ENCODE peak calls at places on chromosome 3, in ten cellular contexts. G is breast epithelium; M is cardiac muscle cell; E is CD4-positive, alpha-beta memory T cell; W is upper lobe of right lung; I is stomach; N is ovary; Z is body of pancreas; P is adrenal gland; C is OCI-LY7. Q is an unnamed sample. For H3K36me3, the result is how much of the 10 kb centered on the place peaks cover.

GRCh38 chr3:71972031-71972430 is 187.1 kb upstream of the PROK2 start:
- DNase-seq in Z (no peak), I (no peak), M (no peak), C (peak), E (no peak), N (no peak), W (no peak), P (no peak), G (no peak), Q (no peak)

GRCh38 chr3:128483657-128484403 is 9.2 kb downstream of the GATA2 start:
- DNase-seq in E (no peak), Z (no peak), M (no peak), N (no peak), W (no peak), C (no peak), P (no peak), I (no peak), G (no peak), Q (peak)

GRCh38 chr3:40317061-40317676 is 7.7 kb downstream of the EIF1B start:
- DNase-seq in C (peak), W (no peak), G (no peak), P (peak), M (peak), I (no peak), E (peak), Z (peak), N (no peak), Q (no peak)

GRCh38 chr3:177124882-177125281 is 72.4 kb downstream of the TBL1XR1 start:
- DNase-seq in N (no peak), M (no peak), P (no peak), E (no peak), C (no peak), I (no peak), W (no peak), G (no peak), Z (no peak), Q (no peak)

GRCh38 chr3:67790043-67790442 is 135.6 kb upstream of the SUCLG2 start:
- DNase-seq in E (peak), C (peak), M (peak), I (peak), W (no peak), G (no peak), Z (peak), P (peak), N (no peak), Q (no peak)

GRCh38 chr3:43754316-43754715 is 63.6 kb downstream of the ABHD5 start:
- DNase-seq in P (no peak), E (no peak), C (no peak), N (no peak), I (no peak), G (no peak), Z (no peak), M (no peak), W (no peak), Q (no peak)

GRCh38 chr3:160400048-160400630 is 689 bp downstream of the SMC4 start:
- DNase-seq in W (peak), N (peak), G (no peak), Z (peak), I (peak), M (peak), E (peak), P (peak), C (peak), Q (peak)

GRCh38 chr3:65028024-65028423 is 340.2 kb upstream of the ADAMTS9 start:
- DNase-seq in I (no peak), C (no peak), W (no peak), Z (no peak), G (no peak), E (no peak), M (no peak), P (no peak), N (no peak), Q (no peak)

GRCh38 chr3:194183271-194183670 is 47.3 kb downstream of the HES1 start:
- DNase-seq in W (no peak), N (no peak), C (no peak), I (no peak), M (no peak), G (no peak), P (no peak), Z (no peak), E (no peak), Q (no peak)

GRCh38 chr3:22372292-22372949 is 621.4 kb upstream of the ZNF385D start:
- DNase-seq in C (no peak), G (peak), P (no peak), Z (no peak), M (peak), N (no peak), W (peak), E (no peak), I (no peak), Q (no peak)

GRCh38 chr3:171101982-171102610 is 75.6 kb upstream of the SLC2A2 start:
- DNase-seq in P (no peak), G (no peak), W (no peak), C (no peak), M (no peak), N (no peak), E (no peak), I (no peak), Z (no peak), Q (no peak)

GRCh38 chr3:64852738-64853137 is 164.9 kb upstream of the ADAMTS9 start:
- DNase-seq in I (no peak), W (no peak), C (no peak), E (no peak), N (no peak), Z (no peak), P (no peak), M (no peak), G (no peak), Q (no peak)

GRCh38 chr3:37372669-37373068 is 198.3 kb upstream of the LRRFIP2 start:
- DNase-seq in C (no peak), N (no peak), Z (no peak), G (no peak), W (no peak), M (no peak), E (no peak), I (no peak), P (no peak), Q (no peak)

GRCh38 chr3:129558772-129559564 is 16.0 kb downstream of the H1-8 start:
- DNase-seq in P (peak), I (no peak), N (no peak), C (peak), Z (no peak), W (no peak), E (no peak), G (no peak), M (no peak), Q (no peak)

GRCh38 chr3:59797533-59797932 is 747.7 kb upstream of the CFAP20DC start:
- DNase-seq in P (no peak), Z (no peak), I (no peak), W (no peak), E (no peak), G (no peak), M (no peak), N (no peak), C (no peak), Q (no peak)

GRCh38 chr3:44323341-44323955 is 15.1 kb upstream of the TCAIM start:
- DNase-seq in Z (peak), G (no peak), W (no peak), E (no peak), I (peak), C (peak), M (peak), P (peak), N (peak), Q (peak)

GRCh38 chr3:81451140-81451539 is 310.3 kb downstream of the GBE1 start:
- DNase-seq in N (no peak), C (no peak), I (no peak), Z (no peak), G (no peak), E (no peak), P (no peak), W (no peak), M (no peak), Q (no peak)

GRCh38 chr3:23256741-23257435 is 53.8 kb downstream of the UBE2E2 start:
- DNase-seq in Z (no peak), G (no peak), N (no peak), M (no peak), I (no peak), P (peak), E (no peak), C (no peak), W (no peak), Q (no peak)

GRCh38 chr3:143763568-143764162 is 84.6 kb downstream of the SLC9A9 start:
- DNase-seq in E (no peak), Z (no peak), C (no peak), W (no peak), I (no peak), M (no peak), N (no peak), G (no peak), P (no peak), Q (no peak)

GRCh38 chr3:126537730-126538281 is 13.9 kb downstream of the CHST13 start:
- DNase-seq in E (no peak), N (peak), P (peak), C (no peak), W (peak), I (no peak), M (no peak), G (no peak), Z (no peak), Q (no peak)

GRCh38 chr3:50419595-50419994 is 60.3 kb upstream of the TMEM115 start:
- DNase-seq in N (no peak), W (no peak), G (no peak), C (no peak), I (no peak), P (no peak), E (no peak), M (no peak), Z (no peak), Q (no peak)

GRCh38 chr3:125374501-125374995 is 577 bp downstream of the ZNF148 start:
- DNase-seq in N (no peak), I (peak), Z (peak), E (peak), G (no peak), M (peak), C (peak), P (peak), W (peak), Q (no peak)

GRCh38 chr3:71118406-71118805 is 465.1 kb downstream of the FOXP1 start:
- DNase-seq in C (no peak), Z (no peak), E (no peak), G (no peak), P (no peak), W (no peak), I (no peak), N (no peak), M (no peak), Q (no peak)

GRCh38 chr3:43094381-43094780 is 11.5 kb downstream of the POMGNT2 start:
- DNase-seq in W (no peak), C (no peak), P (no peak), G (no peak), E (no peak), I (no peak), N (no peak), M (no peak), Z (no peak), Q (no peak)

GRCh38 chr3:150080058-150080730 is 109.5 kb upstream of the PFN2 start:
- DNase-seq in I (no peak), C (no peak), W (no peak), Z (no peak), E (no peak), G (no peak), N (no peak), M (no peak), P (no peak), Q (no peak)

GRCh38 chr3:14057701-14058100 is 67.0 kb downstream of the CHCHD4 start:
- DNase-seq in P (no peak), I (no peak), G (no peak), N (no peak), E (no peak), M (no peak), Z (no peak), W (no peak), C (no peak), Q (no peak)

GRCh38 chr3:190585771-190586630 is 72.1 kb downstream of the IL1RAP start:
- DNase-seq in E (no peak), G (no peak), N (no peak), I (no peak), M (no peak), Z (no peak), C (no peak), W (no peak), P (peak), Q (no peak)

GRCh38 chr3:58084166-58084565 is 75.9 kb downstream of the FLNB start:
- DNase-seq in G (no peak), Z (no peak), I (no peak), C (no peak), E (no peak), M (no peak), N (no peak), P (no peak), W (no peak), Q (no peak)

GRCh38 chr3:166498439-166498838 is 661.2 kb upstream of the BCHE start:
- DNase-seq in G (no peak), N (no peak), W (no peak), M (no peak), Z (no peak), I (no peak), C (no peak), P (no peak), E (no peak), Q (no peak)

GRCh38 chr3:13544293-13544831 is 4.6 kb upstream of the FBLN2 start:
- DNase-seq in Z (no peak), W (no peak), M (no peak), C (no peak), E (peak), G (no peak), N (no peak), P (no peak), I (no peak), Q (no peak)

GRCh38 chr3:56747150-56747549 is 54.6 kb downstream of the ARHGEF3 start:
- DNase-seq in P (no peak), W (no peak), G (no peak), E (no peak), N (no peak), I (no peak), Z (no peak), C (no peak), M (no peak), Q (no peak)

GRCh38 chr3:56748663-56749231 is 53.0 kb downstream of the ARHGEF3 start:
- DNase-seq in E (no peak), P (no peak), Z (peak), I (no peak), N (no peak), M (no peak), C (no peak), G (no peak), W (no peak), Q (peak)

DNA sequence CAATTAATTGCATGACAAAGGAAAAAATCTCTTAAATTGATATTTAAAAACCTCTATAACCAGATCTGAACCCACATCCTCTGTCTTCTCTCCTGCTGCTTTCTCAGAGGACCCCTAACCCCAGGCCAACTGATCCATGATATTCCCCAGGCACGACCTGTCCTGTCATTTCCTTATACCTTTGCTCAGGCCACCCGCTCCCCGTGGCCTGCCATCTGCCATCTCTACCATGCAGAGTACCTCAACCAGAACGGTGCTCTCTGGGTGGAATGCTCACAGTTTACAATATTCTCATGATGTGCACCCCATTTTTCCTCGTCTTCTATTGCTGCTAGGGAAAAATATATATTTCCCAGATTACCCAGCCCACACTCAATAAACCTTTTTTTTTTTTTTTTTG is 57.7 kb downstream of the ARHGEF3 start:
- DNase-seq in N (no peak), P (no peak), C (no peak), M (no peak), G (no peak), E (no peak), W (no peak), Z (no peak), I (no peak), Q (no peak)
- H3K36me3 ChIP-seq in N (under half), P (under half), C (half or more), M (under half), G (under half), E (half or more), W (half or more), Z (under half), I (half or more), Q (under half)

GRCh38 chr3:121718205-121718846 is 31.2 kb downstream of the GOLGB1 start:
- DNase-seq in Z (no peak), C (no peak), W (no peak), M (no peak), E (peak), I (no peak), N (no peak), P (no peak), G (no peak), Q (no peak)
- H3K36me3 ChIP-seq in Z (under half), C (half or more), W (half or more), M (half or more), E (under half), I (half or more), N (under half), P (under half), G (under half), Q (under half)

GRCh38 chr3:3013299-3013698 is 96.9 kb downstream of the IL5RA start:
- DNase-seq in I (no peak), W (no peak), N (no peak), P (no peak), C (no peak), M (no peak), E (no peak), G (no peak), Z (no peak), Q (no peak)
- H3K36me3 ChIP-seq in I (under half), W (under half), N (under half), P (under half), C (under half), M (under half), E (under half), G (under half), Z (under half), Q (under half)

GRCh38 chr3:11808231-11808630 is 38.5 kb downstream of the TAMM41 start:
- DNase-seq in C (no peak), E (no peak), G (no peak), W (no peak), M (no peak), P (no peak), N (no peak), Z (no peak), I (no peak), Q (no peak)

GRCh38 chr3:11807651-11808050 is 39.0 kb downstream of the TAMM41 start:
- DNase-seq in M (no peak), W (no peak), P (no peak), N (no peak), G (no peak), C (no peak), E (no peak), I (no peak), Z (no peak), Q (no peak)

GRCh38 chr3:11805716-11806115 is 41.0 kb downstream of the TAMM41 start:
- DNase-seq in N (no peak), G (no peak), M (no peak), E (no peak), Z (no peak), I (no peak), P (no peak), W (no peak), C (no peak), Q (no peak)

GRCh38 chr3:11799777-11800176 is 46.9 kb downstream of the TAMM41 start:
- DNase-seq in M (no peak), E (no peak), Z (no peak), G (no peak), I (no peak), C (no peak), N (no peak), W (no peak), P (no peak), Q (no peak)

GRCh38 chr3:11803977-11804903 is 42.4 kb downstream of the TAMM41 start:
- DNase-seq in G (no peak), Z (peak), N (peak), W (no peak), M (peak), C (peak), I (peak), E (peak), P (peak), Q (peak)
- H3K36me3 ChIP-seq in G (under half), Z (under half), N (under half), W (under half), M (under half), C (half or more), I (half or more), E (under half), P (under half), Q (under half)

GRCh38 chr3:25724948-25725645 is 58.1 kb downstream of the NGLY1 start:
- DNase-seq in M (no peak), P (no peak), E (no peak), N (no peak), W (no peak), I (no peak), G (no peak), Z (no peak), C (no peak), Q (no peak)
- H3K36me3 ChIP-seq in M (under half), P (under half), E (under half), N (under half), W (under half), I (under half), G (under half), Z (under half), C (half or more), Q (under half)

GRCh38 chr3:139354661-139355060 is 10.8 kb downstream of the MRPS22 start:
- DNase-seq in I (no peak), M (no peak), P (no peak), E (no peak), Z (no peak), G (no peak), C (no peak), W (no peak), N (no peak), Q (no peak)
- H3K36me3 ChIP-seq in I (half or more), M (half or more), P (under half), E (half or more), Z (under half), G (under half), C (half or more), W (half or more), N (under half), Q (under half)

GRCh38 chr3:53238051-53238850 is 17.6 kb downstream of the TKT start:
- DNase-seq in I (peak), N (no peak), P (peak), Z (no peak), M (no peak), G (no peak), C (no peak), W (peak), E (no peak), Q (no peak)

GRCh38 chr3:53234130-53234840 is 21.5 kb downstream of the TKT start:
- DNase-seq in G (no peak), Z (no peak), P (no peak), E (no peak), W (no peak), I (no peak), M (no peak), N (no peak), C (no peak), Q (no peak)

GRCh38 chr3:53236112-53236841 is 19.5 kb downstream of the TKT start:
- DNase-seq in N (peak), M (peak), G (no peak), P (peak), I (peak), W (peak), C (no peak), E (no peak), Z (peak), Q (peak)

GRCh38 chr3:53234841-53235232 is 21.0 kb downstream of the TKT start:
- DNase-seq in I (no peak), N (peak), M (no peak), E (no peak), G (no peak), P (no peak), W (no peak), Z (no peak), C (no peak), Q (no peak)

GRCh38 chr3:53235545-53235944 is 20.3 kb downstream of the TKT start:
- DNase-seq in N (no peak), G (no peak), C (no peak), W (no peak), Z (no peak), I (no peak), M (no peak), P (no peak), E (no peak), Q (no peak)
- H3K36me3 ChIP-seq in N (under half), G (under half), C (half or more), W (half or more), Z (under half), I (half or more), M (under half), P (under half), E (half or more), Q (under half)